ENCODE peak calls at places on chromosomes 12 and 14, in ten cellular contexts. Y is Caki2; E is nephron progenitor cell; S is T-cell; H is left ventricle myocardium inferior; C is fibroblast of mammary gland; O is B cell; L is AG20443; D is nucleus accumbens; B is effector CD8-positive, alpha-beta T cell. I is an unnamed sample.

GRCh38 chr14:54356172-54356571 is 40.6 kb upstream of the CDKN3 start:
- DNase-seq in S (no peak), L (no peak), H (no peak), B (no peak), D (no peak), O (no peak), E (no peak), C (peak; percentile 65), Y (no peak), I (no peak)

GRCh38 chr12:101670007-101670671 is 27.3 kb upstream of the CHPT1 start:
- DNase-seq in H (no peak), O (peak; percentile 58), C (peak; percentile 66), D (no peak), E (peak; percentile 16), Y (no peak), B (no peak), S (peak; percentile 47), L (peak; percentile 49), I (peak; percentile 24)

GRCh38 chr14:23559010-23559920 is 3.2 kb downstream of the THTPA start:
- DNase-seq in L (peak; percentile 76), B (peak; percentile 46), C (peak; percentile 58), H (peak; percentile 54), Y (no peak), D (peak; percentile 47), E (peak; percentile 84), O (peak; percentile 51), S (peak; percentile 64), I (peak; percentile 62)

GRCh38 chr12:123889848-123890535 is 82.6 kb downstream of the CCDC92 start:
- DNase-seq in O (no peak), Y (no peak), E (no peak), D (no peak), L (no peak), B (no peak), H (no peak), C (no peak), S (no peak), I (no peak)

GRCh38 chr12:70366581-70367267 is 634 bp downstream of the KCNMB4 start:
- DNase-seq in B (peak; percentile 52), H (peak; percentile 25), C (peak; percentile 19), L (peak; percentile 48), Y (peak; percentile 66), D (peak; percentile 41), S (peak; percentile 74), E (peak; percentile 65), O (peak; percentile 57), I (peak; percentile 59)

GRCh38 chr12:67676624-67677023 is 28.1 kb downstream of the DYRK2 start:
- DNase-seq in C (peak; percentile 45), B (no peak), Y (no peak), E (no peak), O (no peak), L (no peak), D (no peak), H (no peak), S (no peak), I (no peak)

GRCh38 chr12:100859063-100859627 is 64.6 kb downstream of the ANO4 start:
- DNase-seq in B (no peak), E (no peak), S (no peak), H (no peak), L (no peak), O (no peak), Y (no peak), D (no peak), C (no peak), I (no peak)

GRCh38 chr12:125228519-125229260 is 163.5 kb downstream of the AACS start:
- DNase-seq in O (no peak), C (no peak), Y (peak; percentile 4), B (no peak), S (no peak), E (no peak), D (no peak), H (no peak), L (no peak), I (no peak)

GRCh38 chr12:51922762-51923505 is 15.6 kb downstream of the ACVRL1 start:
- DNase-seq in O (peak; percentile 46), B (no peak), Y (no peak), S (no peak), H (no peak), L (peak; percentile 67), E (no peak), C (peak; percentile 80), D (no peak), I (no peak)

I was measured in GM10248.